ENCODE peak calls at places on chromosomes 16 and 17, in four cellular contexts. Z, V, H and E are unnamed samples. For H3K36me3, the result is how much of the 10 kb centered on the place peaks cover.

GRCh38 chr17:17491546-17491988 is 4.6 kb downstream of the RASD1 start:
- DNase-seq in Z (no peak), V (no peak), H (no peak), E (no peak)

GRCh38 chr16:50970221-50970620 is 180.8 kb downstream of the SALL1 start:
- DNase-seq in Z (no peak), V (no peak), H (no peak), E (no peak)

GRCh38 chr17:57114085-57114673 is 29.1 kb downstream of the AKAP1 start:
- DNase-seq in Z (no peak), V (peak), H (peak), E (peak)

GRCh38 chr16:56512025-56512424 is 7.8 kb downstream of the BBS2 start:
- DNase-seq in Z (no peak), V (no peak), H (no peak), E (no peak)

GRCh38 chr16:8713635-8714097 is 39.2 kb downstream of the ABAT start:
- DNase-seq in Z (no peak), V (no peak), H (no peak), E (no peak)

GRCh38 chr17:14211778-14212177 is 24.9 kb downstream of the CDRT15 start:
- DNase-seq in Z (no peak), V (no peak), H (no peak), E (no peak)

GRCh38 chr16:56848056-56848936 is 16.7 kb upstream of the SLC12A3 start:
- DNase-seq in Z (no peak), V (no peak), H (no peak), E (no peak)

GRCh38 chr16:56985962-56986360 is 3.4 kb upstream of the NLRC5 start:
- DNase-seq in Z (no peak), V (no peak), H (no peak), E (no peak)

GRCh38 chr16:9016824-9017223 is 53.1 kb upstream of the USP7 start:
- DNase-seq in Z (no peak), V (no peak), H (no peak), E (no peak)

GRCh38 chr17:17073627-17074521 is 31.6 kb downstream of the MPRIP start:
- DNase-seq in Z (no peak), V (no peak), H (no peak), E (no peak)

GRCh38 chr16:76946879-76947278 is 244.1 kb upstream of the MON1B start:
- DNase-seq in Z (no peak), V (peak), H (no peak), E (no peak)

GRCh38 chr16:50946606-50947005 is 204.5 kb downstream of the SALL1 start:
- DNase-seq in Z (no peak), V (no peak), H (no peak), E (no peak)

GRCh38 chr17:48542114-48542955 is 2.6 kb downstream of the HOXB2 start:
- DNase-seq in Z (no peak), V (no peak), H (no peak), E (no peak)

GRCh38 chr16:81636298-81636960 is 142.7 kb upstream of the PLCG2 start:
- DNase-seq in Z (no peak), V (no peak), H (no peak), E (no peak)

GRCh38 chr16:49639739-49640388 is 216.0 kb downstream of the ZNF423 start:
- DNase-seq in Z (no peak), V (peak), H (peak), E (peak)

GRCh38 chr17:30095507-30096244 is 20.9 kb upstream of the NSRP1 start:
- DNase-seq in Z (peak), V (peak), H (no peak), E (no peak)

GRCh38 chr17:66552381-66552780 is 250.0 kb downstream of the PRKCA start:
- DNase-seq in Z (no peak), V (no peak), H (no peak), E (no peak)

GRCh38 chr17:78272181-78272913 is 40.9 kb downstream of the TMEM235 start:
- DNase-seq in Z (no peak), V (no peak), H (no peak), E (no peak)

GRCh38 chr17:75843577-75844529 is at the start of gene UNC13D:
- DNase-seq in Z (no peak), V (peak), H (no peak), E (no peak)

GRCh38 chr16:1481906-1482835 is 6.6 kb downstream of the PTX4 start:
- DNase-seq in Z (no peak), V (no peak), H (no peak), E (no peak)

GRCh38 chr17:59830007-59830630 is 62.6 kb downstream of the TUBD1 start:
- DNase-seq in Z (no peak), V (no peak), H (no peak), E (no peak)

GRCh38 chr17:60165976-60166375 is 16.2 kb downstream of the CA4 start:
- DNase-seq in Z (no peak), V (no peak), H (no peak), E (no peak)

GRCh38 chr17:28343491-28343932 is 8.0 kb downstream of the TNFAIP1 start:
- DNase-seq in Z (no peak), V (no peak), H (no peak), E (no peak)

GRCh38 chr17:79338589-79338988 is 264.0 kb downstream of the ENGASE start:
- DNase-seq in Z (no peak), V (no peak), H (no peak), E (peak)

GRCh38 chr16:67490330-67491096 is 7.2 kb upstream of the AGRP start:
- DNase-seq in Z (no peak), V (no peak), H (no peak), E (no peak)

GRCh38 chr17:72126575-72127486 is 6.0 kb downstream of the SOX9 start:
- DNase-seq in Z (no peak), V (peak), H (no peak), E (no peak)

GRCh38 chr17:57045868-57046671 is 39.0 kb upstream of the AKAP1 start:
- DNase-seq in Z (no peak), V (no peak), H (no peak), E (no peak)

GRCh38 chr17:67605259-67605912 is 112.3 kb upstream of the NOL11 start:
- DNase-seq in Z (no peak), V (no peak), H (no peak), E (no peak)

GRCh38 chr17:40062347-40063033 is at the start of gene THRA:
- DNase-seq in Z (no peak), V (no peak), H (no peak), E (no peak)

GRCh38 chr17:77842148-77842905 is 116.2 kb upstream of the TNRC6C start:
- DNase-seq in Z (no peak), V (no peak), H (no peak), E (no peak)

GRCh38 chr17:1650731-1651558 is 1.3 kb upstream of the RILP start:
- DNase-seq in Z (no peak), V (no peak), H (no peak), E (no peak)
- H3K36me3 ChIP-seq in Z (under half), V (under half), H (half or more), E (half or more)

GRCh38 chr17:35586569-35587073 is 501 bp upstream of the AP2B1 start:
- DNase-seq in Z (no peak), V (no peak), H (no peak), E (no peak)
- TF ChIP-seq SUZ12 in Z (no peak), V (no peak), H (no peak), E (no peak)

GRCh38 chr17:64447526-64447925 is 1.4 kb upstream of the MILR1 start:
- DNase-seq in Z (no peak), V (no peak), H (no peak), E (no peak)

GRCh38 chr17:64448665-64449512 is at the start of gene MILR1:
- DNase-seq in Z (peak), V (no peak), H (no peak), E (no peak)

DNA sequence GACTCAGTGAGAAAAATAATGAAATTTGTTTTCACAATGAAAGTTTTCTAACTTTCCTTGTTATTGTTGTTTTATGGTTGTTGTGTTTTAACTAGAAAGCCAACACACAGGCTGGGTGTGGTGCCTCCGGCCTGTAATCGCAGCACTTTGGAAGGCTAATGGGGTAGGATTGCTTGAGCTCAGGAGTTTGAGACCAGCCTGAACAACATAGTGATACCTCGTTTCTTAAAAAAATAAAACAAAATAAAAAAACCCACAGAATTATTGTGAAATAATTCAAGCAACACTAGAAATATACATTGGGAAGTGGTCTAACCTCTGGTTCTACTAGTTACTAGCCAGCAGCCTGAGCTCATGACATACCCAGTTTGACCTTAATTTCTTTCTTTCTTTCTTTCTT is 630 bp downstream of the MILR1 start:
- DNase-seq in Z (no peak), V (no peak), H (no peak), E (no peak)
- TF ChIP-seq ZNF274 in Z (no peak), V (no peak), H (no peak), E (no peak)

GRCh38 chr17:50393700-50394099 is 3.6 kb downstream of the LRRC59 start:
- DNase-seq in Z (no peak), V (no peak), H (no peak), E (no peak)

GRCh38 chr17:50386451-50386994 is 10.8 kb downstream of the LRRC59 start:
- DNase-seq in Z (no peak), V (no peak), H (no peak), E (no peak)

GRCh38 chr17:50392621-50393020 is 4.7 kb downstream of the LRRC59 start:
- DNase-seq in Z (no peak), V (no peak), H (no peak), E (no peak)

GRCh38 chr17:50382931-50383330 is 9.9 kb downstream of the EME1 start:
- DNase-seq in Z (no peak), V (no peak), H (no peak), E (no peak)

DNA sequence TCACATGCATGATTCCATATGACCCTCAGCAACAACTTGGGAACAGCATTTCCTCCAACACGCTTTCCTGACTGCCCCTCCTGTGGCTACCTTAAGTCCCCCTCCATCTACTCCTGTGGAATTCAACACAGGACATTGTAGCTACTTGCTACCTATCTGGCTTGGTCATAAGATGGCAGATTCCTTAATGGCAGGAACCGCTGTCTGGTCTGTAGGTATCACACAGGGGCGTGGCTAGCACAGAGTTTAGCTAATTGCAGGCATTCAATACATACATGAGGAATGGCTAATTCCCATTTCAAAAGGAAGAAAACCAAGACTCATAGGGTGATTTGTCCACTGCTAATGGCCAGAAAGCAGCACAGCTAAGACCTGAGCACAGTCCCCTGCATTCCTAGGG is 8.6 kb downstream of the LRRC59 start:
- DNase-seq in Z (no peak), V (no peak), H (no peak), E (no peak)
- H3K36me3 ChIP-seq in Z (half or more), V (half or more), H (half or more), E (half or more)

GRCh38 chr16:58507195-58507962 is 7.4 kb downstream of the NDRG4 start:
- DNase-seq in Z (no peak), V (no peak), H (no peak), E (no peak)
- TF ChIP-seq SUZ12 in Z (no peak), V (no peak), H (no peak), E (no peak)